ENCODE peak calls at places on chromosomes 7 and 10, in five cellular contexts. D is kidney epithelial cell; R is activated T-helper 2 cell treated with anti-CD3 and anti-CD28 coated beads, Interferon-gamma antibody, Interleukin-2, Interleukin-4, amounts not matched to agents 10 μg/mL and 5 μg/mL and 100 μg/mL, durations not matched to agents 14 hours and 24 hours and 36 hours; Y is HT-29; K is GM04503. L is an unnamed sample.

GRCh38 chr7:92835851-92836488 is 403 bp downstream of the CDK6 start:
- DNase-seq in D (no peak), R (peak; percentile 38), Y (peak; percentile 44), K (no peak), L (peak; percentile 50)

GRCh38 chr10:12041766-12042408 is 722 bp downstream of the UPF2 start:
- DNase-seq in D (no peak), R (peak; percentile 24), Y (peak; percentile 61), K (no peak), L (peak; percentile 53)

GRCh38 chr10:49076741-49077521 is 38.4 kb downstream of the VSTM4 start:
- DNase-seq in D (no peak), R (no peak), Y (no peak), K (no peak), L (no peak)

GRCh38 chr7:128362670-128363069 is 1.2 kb upstream of the PRRT4 start:
- DNase-seq in D (no peak), R (no peak), Y (no peak), K (no peak), L (no peak)

GRCh38 chr10:110206988-110207804 is at the start of gene MXI1:
- DNase-seq in D (no peak), R (no peak), Y (peak; percentile 79), K (no peak), L (peak; percentile 86)

GRCh38 chr10:101829561-101830315 is 11.5 kb upstream of the OGA start:
- DNase-seq in D (no peak), R (peak; percentile 54), Y (no peak), K (no peak), L (no peak)

GRCh38 chr7:106205621-106206222 is 79.1 kb downstream of the NAMPT start:
- DNase-seq in D (no peak), R (no peak), Y (no peak), K (no peak), L (no peak)

GRCh38 chr10:96380821-96381220 is 22.0 kb upstream of the OPALIN start:
- DNase-seq in D (no peak), R (no peak), Y (peak; percentile 23), K (no peak), L (no peak)

GRCh38 chr7:87517136-87517805 is 41.8 kb upstream of the ABCB4 start:
- DNase-seq in D (peak; percentile 5), R (no peak), Y (no peak), K (no peak), L (no peak)

GRCh38 chr10:54063514-54063913 is 737.5 kb downstream of the PCDH15 start:
- DNase-seq in D (no peak), R (no peak), Y (peak; percentile 19), K (no peak), L (no peak)

GRCh38 chr7:28166982-28167715 is 13.4 kb downstream of the JAZF1 start:
- DNase-seq in D (no peak), R (no peak), Y (no peak), K (no peak), L (no peak)